ENCODE peak calls at places on chromosome 10, in ten cellular contexts. One of them, this sample, is unnamed.

GRCh38 chr10:100607439-100607838 is 71.7 kb downstream of the HIF1AN start:
- DNase-seq in CD8-positive, alpha-beta T cell: no peak
- DNase-seq in Peyer's patch: no peak
- DNase-seq in heart left ventricle: no peak
- DNase-seq in nephron progenitor cell: no peak
- DNase-seq in IMR-90: no peak
- DNase-seq in fibroblast of villous mesenchyme: no peak
- DNase-seq in progenitor cell of endocrine pancreas: no peak
- DNase-seq in dorsolateral prefrontal cortex: no peak
- DNase-seq in GM13977: no peak
- DNase-seq in this sample: no peak

GRCh38 chr10:3473271-3473670 is 300.7 kb upstream of the PITRM1 start:
- DNase-seq in CD8-positive, alpha-beta T cell: no peak
- DNase-seq in Peyer's patch: no peak
- DNase-seq in heart left ventricle: no peak
- DNase-seq in nephron progenitor cell: no peak
- DNase-seq in IMR-90: no peak
- DNase-seq in fibroblast of villous mesenchyme: no peak
- DNase-seq in progenitor cell of endocrine pancreas: no peak
- DNase-seq in dorsolateral prefrontal cortex: no peak
- DNase-seq in GM13977: no peak
- DNase-seq in this sample: no peak

GRCh38 chr10:99548041-99548530 is 15.3 kb downstream of the NKX2-3 start:
- DNase-seq in CD8-positive, alpha-beta T cell: no peak
- DNase-seq in Peyer's patch: no peak
- DNase-seq in heart left ventricle: no peak
- DNase-seq in nephron progenitor cell: no peak
- DNase-seq in IMR-90: peak
- DNase-seq in fibroblast of villous mesenchyme: peak
- DNase-seq in progenitor cell of endocrine pancreas: no peak
- DNase-seq in dorsolateral prefrontal cortex: no peak
- DNase-seq in GM13977: peak
- DNase-seq in this sample: no peak

GRCh38 chr10:119257894-119258293 is 50.5 kb downstream of the GRK5 start:
- DNase-seq in CD8-positive, alpha-beta T cell: no peak
- DNase-seq in Peyer's patch: no peak
- DNase-seq in heart left ventricle: peak
- DNase-seq in nephron progenitor cell: no peak
- DNase-seq in IMR-90: peak
- DNase-seq in fibroblast of villous mesenchyme: no peak
- DNase-seq in progenitor cell of endocrine pancreas: no peak
- DNase-seq in dorsolateral prefrontal cortex: no peak
- DNase-seq in GM13977: no peak
- DNase-seq in this sample: no peak

GRCh38 chr10:73923935-73924598 is 13.1 kb downstream of the PLAU start:
- DNase-seq in CD8-positive, alpha-beta T cell: no peak
- DNase-seq in Peyer's patch: no peak
- DNase-seq in heart left ventricle: no peak
- DNase-seq in nephron progenitor cell: no peak
- DNase-seq in IMR-90: no peak
- DNase-seq in fibroblast of villous mesenchyme: no peak
- DNase-seq in progenitor cell of endocrine pancreas: no peak
- DNase-seq in dorsolateral prefrontal cortex: no peak
- DNase-seq in GM13977: no peak
- DNase-seq in this sample: no peak

GRCh38 chr10:111546216-111546615 is 469.4 kb downstream of the ADRA2A start:
- DNase-seq in CD8-positive, alpha-beta T cell: no peak
- DNase-seq in Peyer's patch: no peak
- DNase-seq in heart left ventricle: no peak
- DNase-seq in nephron progenitor cell: no peak
- DNase-seq in IMR-90: no peak
- DNase-seq in fibroblast of villous mesenchyme: no peak
- DNase-seq in progenitor cell of endocrine pancreas: no peak
- DNase-seq in dorsolateral prefrontal cortex: no peak
- DNase-seq in GM13977: no peak
- DNase-seq in this sample: no peak

GRCh38 chr10:131961777-131962450 is 19.8 kb downstream of the BNIP3 start:
- DNase-seq in CD8-positive, alpha-beta T cell: no peak
- DNase-seq in Peyer's patch: no peak
- DNase-seq in heart left ventricle: no peak
- DNase-seq in nephron progenitor cell: no peak
- DNase-seq in IMR-90: no peak
- DNase-seq in fibroblast of villous mesenchyme: no peak
- DNase-seq in progenitor cell of endocrine pancreas: no peak
- DNase-seq in dorsolateral prefrontal cortex: peak
- DNase-seq in GM13977: no peak
- DNase-seq in this sample: no peak

GRCh38 chr10:21993360-21994001 is 10.0 kb downstream of the DNAJC1 start:
- DNase-seq in CD8-positive, alpha-beta T cell: no peak
- DNase-seq in Peyer's patch: no peak
- DNase-seq in heart left ventricle: no peak
- DNase-seq in nephron progenitor cell: no peak
- DNase-seq in IMR-90: peak
- DNase-seq in fibroblast of villous mesenchyme: peak
- DNase-seq in progenitor cell of endocrine pancreas: no peak
- DNase-seq in dorsolateral prefrontal cortex: no peak
- DNase-seq in GM13977: no peak
- DNase-seq in this sample: no peak

GRCh38 chr10:72688208-72688651 is 3.7 kb upstream of the MCU start:
- DNase-seq in CD8-positive, alpha-beta T cell: no peak
- DNase-seq in Peyer's patch: no peak
- DNase-seq in heart left ventricle: no peak
- DNase-seq in nephron progenitor cell: no peak
- DNase-seq in IMR-90: peak
- DNase-seq in fibroblast of villous mesenchyme: peak
- DNase-seq in progenitor cell of endocrine pancreas: no peak
- DNase-seq in dorsolateral prefrontal cortex: no peak
- DNase-seq in GM13977: no peak
- DNase-seq in this sample: no peak

DNA sequence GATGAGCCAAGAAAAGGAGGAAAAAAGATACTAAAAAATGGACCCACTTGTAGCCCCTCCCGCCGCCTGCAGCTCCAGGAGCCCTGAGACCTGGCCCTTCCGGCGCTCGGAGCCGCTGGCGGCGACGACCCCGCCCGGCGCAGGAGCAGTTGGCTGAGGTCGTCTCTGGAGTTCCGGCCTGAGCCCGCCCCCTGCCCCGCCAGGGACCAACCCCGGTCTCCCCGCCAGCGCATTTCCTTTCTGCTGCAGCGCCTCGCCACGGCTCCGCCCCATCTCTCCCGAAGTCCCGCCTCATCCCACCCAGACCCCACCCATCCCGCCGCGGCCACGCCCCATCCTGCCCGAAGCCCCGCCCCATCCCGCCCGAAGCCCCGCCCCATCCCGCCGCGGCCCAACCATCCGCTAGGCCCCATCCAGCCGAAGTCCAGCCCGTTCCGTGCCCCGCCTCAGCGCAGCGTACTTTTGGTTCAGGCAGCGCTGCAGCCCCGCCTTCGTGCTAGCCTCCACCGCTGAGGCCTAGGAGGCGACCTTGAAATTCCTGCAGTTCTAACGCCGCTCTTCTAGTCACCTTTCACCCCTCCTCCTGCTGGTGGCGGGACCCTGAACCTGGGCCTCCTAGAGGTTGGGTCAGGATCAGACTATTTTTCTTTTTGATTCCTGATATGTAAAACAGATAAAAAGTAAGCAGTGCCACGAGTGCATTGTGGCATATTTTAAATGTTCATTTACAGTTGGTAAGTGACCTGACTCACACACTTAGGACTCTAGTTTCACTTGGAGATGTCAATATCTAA is at the start of gene STN1:
- DNase-seq in CD8-positive, alpha-beta T cell: peak
- DNase-seq in Peyer's patch: peak
- DNase-seq in heart left ventricle: peak
- DNase-seq in nephron progenitor cell: peak
- DNase-seq in IMR-90: peak
- DNase-seq in fibroblast of villous mesenchyme: peak
- DNase-seq in progenitor cell of endocrine pancreas: peak
- DNase-seq in dorsolateral prefrontal cortex: peak
- DNase-seq in GM13977: peak
- DNase-seq in this sample: peak
- TF ChIP-seq CTCF in CD8-positive, alpha-beta T cell: no peak
- TF ChIP-seq CTCF in Peyer's patch: peak
- TF ChIP-seq CTCF in heart left ventricle: no peak
- TF ChIP-seq CTCF in nephron progenitor cell: peak
- TF ChIP-seq CTCF in IMR-90: peak
- TF ChIP-seq CTCF in fibroblast of villous mesenchyme: no peak
- TF ChIP-seq CTCF in progenitor cell of endocrine pancreas: peak
- TF ChIP-seq CTCF in dorsolateral prefrontal cortex: peak
- TF ChIP-seq CTCF in GM13977: peak
- TF ChIP-seq CTCF in this sample: no peak

DNA sequence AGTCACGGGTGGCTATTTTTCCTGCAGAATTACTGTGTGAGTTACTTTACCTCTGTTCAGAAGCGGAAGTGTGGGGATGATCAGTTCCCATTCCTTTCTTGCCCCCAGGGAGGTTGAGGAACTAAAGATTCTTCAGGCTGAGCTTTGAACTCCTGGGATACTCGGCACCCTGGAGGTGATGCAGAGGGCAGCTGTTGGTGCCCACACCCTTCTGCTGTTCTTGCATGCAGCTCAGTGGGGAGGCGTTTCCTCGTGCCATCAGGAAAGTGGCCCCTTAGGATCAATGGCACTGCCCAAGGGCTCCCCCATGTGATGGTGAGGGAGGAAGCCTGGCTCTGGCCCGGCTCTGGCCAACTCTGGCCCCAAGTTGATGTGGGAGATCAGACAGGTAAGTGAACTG is 44.7 kb upstream of the MXI1 start:
- DNase-seq in CD8-positive, alpha-beta T cell: no peak
- DNase-seq in Peyer's patch: no peak
- DNase-seq in heart left ventricle: no peak
- DNase-seq in nephron progenitor cell: no peak
- DNase-seq in IMR-90: no peak
- DNase-seq in fibroblast of villous mesenchyme: no peak
- DNase-seq in progenitor cell of endocrine pancreas: no peak
- DNase-seq in dorsolateral prefrontal cortex: no peak
- DNase-seq in GM13977: no peak
- DNase-seq in this sample: no peak
- TF ChIP-seq CTCF in CD8-positive, alpha-beta T cell: no peak
- TF ChIP-seq CTCF in Peyer's patch: no peak
- TF ChIP-seq CTCF in heart left ventricle: no peak
- TF ChIP-seq CTCF in nephron progenitor cell: no peak
- TF ChIP-seq CTCF in IMR-90: no peak
- TF ChIP-seq CTCF in fibroblast of villous mesenchyme: no peak
- TF ChIP-seq CTCF in progenitor cell of endocrine pancreas: no peak
- TF ChIP-seq CTCF in dorsolateral prefrontal cortex: no peak
- TF ChIP-seq CTCF in GM13977: no peak
- TF ChIP-seq CTCF in this sample: no peak

GRCh38 chr10:70992436-70992835 is 104.1 kb upstream of the PCBD1 start:
- DNase-seq in CD8-positive, alpha-beta T cell: no peak
- DNase-seq in Peyer's patch: no peak
- DNase-seq in heart left ventricle: no peak
- DNase-seq in nephron progenitor cell: no peak
- DNase-seq in IMR-90: no peak
- DNase-seq in fibroblast of villous mesenchyme: no peak
- DNase-seq in progenitor cell of endocrine pancreas: no peak
- DNase-seq in dorsolateral prefrontal cortex: no peak
- DNase-seq in GM13977: no peak
- DNase-seq in this sample: no peak

GRCh38 chr10:70991140-70992124 is 103.1 kb upstream of the PCBD1 start:
- DNase-seq in CD8-positive, alpha-beta T cell: no peak
- DNase-seq in Peyer's patch: no peak
- DNase-seq in heart left ventricle: no peak
- DNase-seq in nephron progenitor cell: no peak
- DNase-seq in IMR-90: no peak
- DNase-seq in fibroblast of villous mesenchyme: no peak
- DNase-seq in progenitor cell of endocrine pancreas: no peak
- DNase-seq in dorsolateral prefrontal cortex: no peak
- DNase-seq in GM13977: no peak
- DNase-seq in this sample: no peak

GRCh38 chr10:70987396-70988130 is 99.2 kb upstream of the PCBD1 start:
- DNase-seq in CD8-positive, alpha-beta T cell: no peak
- DNase-seq in Peyer's patch: no peak
- DNase-seq in heart left ventricle: peak
- DNase-seq in nephron progenitor cell: no peak
- DNase-seq in IMR-90: no peak
- DNase-seq in fibroblast of villous mesenchyme: no peak
- DNase-seq in progenitor cell of endocrine pancreas: no peak
- DNase-seq in dorsolateral prefrontal cortex: no peak
- DNase-seq in GM13977: no peak
- DNase-seq in this sample: no peak

GRCh38 chr10:70993051-70993450 is 104.7 kb upstream of the PCBD1 start:
- DNase-seq in CD8-positive, alpha-beta T cell: no peak
- DNase-seq in Peyer's patch: no peak
- DNase-seq in heart left ventricle: no peak
- DNase-seq in nephron progenitor cell: no peak
- DNase-seq in IMR-90: no peak
- DNase-seq in fibroblast of villous mesenchyme: no peak
- DNase-seq in progenitor cell of endocrine pancreas: no peak
- DNase-seq in dorsolateral prefrontal cortex: no peak
- DNase-seq in GM13977: no peak
- DNase-seq in this sample: no peak

DNA sequence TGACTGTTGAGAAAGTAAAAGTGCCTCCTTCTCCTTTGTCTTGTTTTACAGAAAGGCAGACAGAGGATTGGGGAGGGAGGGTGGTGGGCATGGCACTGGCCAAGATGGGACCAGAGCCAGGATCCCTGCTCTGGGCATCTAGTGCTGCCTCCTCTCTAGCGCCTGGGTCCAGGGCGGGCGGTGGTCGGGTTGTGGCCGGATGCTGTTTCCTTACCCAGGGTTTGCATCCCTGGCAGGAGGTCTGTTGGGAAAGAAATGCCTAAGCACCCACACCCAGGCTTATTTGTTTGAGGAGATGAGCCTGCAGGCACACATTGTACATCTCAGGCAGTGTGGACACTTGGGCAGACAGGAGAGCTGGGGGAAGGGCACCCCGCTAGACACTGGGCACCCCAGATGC is 102.3 kb upstream of the PCBD1 start:
- DNase-seq in CD8-positive, alpha-beta T cell: no peak
- DNase-seq in Peyer's patch: no peak
- DNase-seq in heart left ventricle: peak
- DNase-seq in nephron progenitor cell: no peak
- DNase-seq in IMR-90: no peak
- DNase-seq in fibroblast of villous mesenchyme: no peak
- DNase-seq in progenitor cell of endocrine pancreas: no peak
- DNase-seq in dorsolateral prefrontal cortex: no peak
- DNase-seq in GM13977: no peak
- DNase-seq in this sample: no peak
- TF ChIP-seq CTCF in CD8-positive, alpha-beta T cell: no peak
- TF ChIP-seq CTCF in Peyer's patch: no peak
- TF ChIP-seq CTCF in heart left ventricle: no peak
- TF ChIP-seq CTCF in nephron progenitor cell: no peak
- TF ChIP-seq CTCF in IMR-90: no peak
- TF ChIP-seq CTCF in fibroblast of villous mesenchyme: no peak
- TF ChIP-seq CTCF in progenitor cell of endocrine pancreas: no peak
- TF ChIP-seq CTCF in dorsolateral prefrontal cortex: no peak
- TF ChIP-seq CTCF in GM13977: no peak
- TF ChIP-seq CTCF in this sample: no peak

DNA sequence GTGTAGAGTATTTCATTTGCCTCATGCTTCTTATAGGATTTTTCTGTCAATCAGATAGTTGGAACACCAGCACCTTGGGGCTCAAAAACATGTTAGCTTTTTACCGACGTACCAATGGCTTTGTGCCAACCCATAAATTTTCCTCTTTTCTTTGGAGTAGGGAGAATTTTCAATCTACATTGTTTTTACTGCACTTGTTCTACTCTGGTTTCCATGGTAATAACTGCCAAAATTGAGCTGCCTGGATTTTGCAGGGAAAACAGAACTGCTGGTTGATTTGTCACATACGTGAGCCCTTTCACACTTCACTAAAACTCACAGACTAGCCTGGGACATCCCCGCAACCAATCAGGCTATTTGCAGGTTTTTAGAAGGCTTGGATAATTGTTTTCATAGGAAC is 189.7 kb downstream of the ARHGAP21 start:
- DNase-seq in CD8-positive, alpha-beta T cell: no peak
- DNase-seq in Peyer's patch: no peak
- DNase-seq in heart left ventricle: no peak
- DNase-seq in nephron progenitor cell: no peak
- DNase-seq in IMR-90: no peak
- DNase-seq in fibroblast of villous mesenchyme: no peak
- DNase-seq in progenitor cell of endocrine pancreas: no peak
- DNase-seq in dorsolateral prefrontal cortex: no peak
- DNase-seq in GM13977: no peak
- DNase-seq in this sample: no peak
- TF ChIP-seq CTCF in CD8-positive, alpha-beta T cell: no peak
- TF ChIP-seq CTCF in Peyer's patch: no peak
- TF ChIP-seq CTCF in heart left ventricle: no peak
- TF ChIP-seq CTCF in nephron progenitor cell: no peak
- TF ChIP-seq CTCF in IMR-90: no peak
- TF ChIP-seq CTCF in fibroblast of villous mesenchyme: no peak
- TF ChIP-seq CTCF in progenitor cell of endocrine pancreas: no peak
- TF ChIP-seq CTCF in dorsolateral prefrontal cortex: no peak
- TF ChIP-seq CTCF in GM13977: no peak
- TF ChIP-seq CTCF in this sample: no peak

This sample was measured in D721Med.